ENCODE peak calls at places on chromosomes 5 and 9, in eight cellular contexts. M is OCI-LY7; I is colonic mucosa; B is lower lobe of right lung; T is HCT116; R is CD8-positive, alpha-beta T cell; G is A549; S is breast epithelium. Z is an unnamed sample.

GRCh38 chr5:97056263-97056662 is 86.1 kb downstream of the LIX1 start:
- DNase-seq in I (no peak), B (no peak), T (no peak), G (no peak), M (no peak), R (no peak), S (no peak), Z (no peak)

GRCh38 chr9:114448706-114449105 is 56.6 kb downstream of the WHRN start:
- DNase-seq in I (no peak), R (no peak), T (no peak), B (no peak), S (no peak), M (no peak), G (no peak), Z (no peak)

GRCh38 chr5:93349613-93350012 is 231.4 kb downstream of the NR2F1-AS1 start:
- DNase-seq in I (no peak), B (no peak), T (no peak), G (no peak), S (no peak), M (no peak), R (no peak), Z (no peak)

GRCh38 chr5:72749362-72749997 is 67.0 kb upstream of the TNPO1 start:
- DNase-seq in M (no peak), B (peak; percentile 41), R (no peak), I (no peak), S (no peak), G (no peak), T (no peak), Z (no peak)

GRCh38 chr5:107129051-107129450 is 541.7 kb downstream of the EFNA5 start:
- DNase-seq in T (no peak), I (no peak), B (no peak), M (no peak), R (no peak), G (no peak), S (no peak), Z (no peak)

GRCh38 chr9:6413365-6414263 is 615 bp downstream of the UHRF2 start:
- DNase-seq in R (peak; percentile 23), G (no peak), B (peak; percentile 63), M (peak; percentile 71), S (no peak), I (peak; percentile 53), T (no peak), Z (peak; percentile 30)

GRCh38 chr9:34957492-34958410 is at the start of gene PHF24:
- DNase-seq in B (no peak), R (peak; percentile 4), I (no peak), M (no peak), G (no peak), T (no peak), S (no peak), Z (peak; percentile 43)

GRCh38 chr5:151881626-151882225 is 42.9 kb downstream of the GLRA1 start:
- DNase-seq in R (no peak), T (no peak), B (no peak), G (no peak), S (no peak), M (no peak), I (no peak), Z (no peak)

GRCh38 chr9:86406366-86406765 is 52.2 kb upstream of the TUT7 start:
- DNase-seq in S (no peak), G (no peak), T (no peak), M (no peak), R (no peak), B (no peak), I (no peak), Z (no peak)

GRCh38 chr5:88695232-88695631 is 187.8 kb downstream of the MEF2C start:
- DNase-seq in R (no peak), M (no peak), S (no peak), B (no peak), G (no peak), I (no peak), T (no peak), Z (no peak)

GRCh38 chr9:673966-674526 is 167.5 kb upstream of the DMRT1 start:
- DNase-seq in S (no peak), I (no peak), G (no peak), T (no peak), M (no peak), B (no peak), R (no peak), Z (no peak)

DNA sequence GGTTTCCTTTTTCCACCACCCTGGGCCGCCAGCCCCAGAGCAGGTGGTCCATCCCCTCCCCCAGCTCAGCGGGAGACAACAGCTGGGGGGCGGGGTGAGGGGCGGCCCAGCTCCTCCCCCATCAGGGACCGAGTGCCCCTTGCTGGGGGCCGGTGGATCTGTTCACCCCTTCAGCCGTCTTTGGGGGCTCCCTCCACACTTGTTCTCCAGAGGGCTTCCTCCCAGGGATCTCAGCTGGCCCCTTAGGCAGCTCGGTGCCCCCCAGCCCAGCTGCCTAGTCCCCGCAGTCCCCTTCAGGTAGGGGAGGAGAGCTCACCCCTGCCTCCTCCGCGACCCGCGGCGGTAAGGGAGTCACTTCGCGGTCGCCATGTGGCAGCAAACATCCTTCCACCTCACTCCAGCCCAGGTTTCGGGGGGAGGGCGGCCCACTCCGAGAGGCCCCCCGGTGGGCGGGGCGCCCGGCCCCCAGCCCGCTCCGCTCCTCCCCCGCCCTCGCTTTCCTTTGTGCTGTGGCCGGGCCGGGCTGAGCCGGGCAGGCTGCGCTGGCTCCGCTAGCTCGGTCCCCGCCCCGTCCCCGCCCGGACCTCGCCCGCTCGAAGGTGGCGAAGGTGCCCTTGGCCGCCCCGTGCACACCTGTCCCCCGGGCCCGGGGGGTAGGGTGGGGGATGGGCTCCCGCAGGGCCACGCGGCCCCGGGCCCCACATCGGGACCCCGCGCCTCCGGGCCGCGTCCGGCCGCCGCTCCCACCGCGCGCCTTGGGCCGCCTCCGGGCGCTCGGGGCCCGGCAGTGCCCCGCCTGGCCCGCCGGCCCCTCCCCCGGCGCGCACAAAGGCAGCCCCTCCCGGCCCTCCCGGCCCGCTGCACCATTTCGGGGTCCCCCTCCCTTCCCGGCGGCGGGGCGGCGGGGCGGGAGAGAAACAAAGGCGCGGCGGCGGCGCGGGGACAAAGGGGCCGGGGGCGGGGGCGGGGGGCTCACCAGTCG is 683 bp downstream of the DBN1 start:
- DNase-seq in B (no peak), T (no peak), S (no peak), M (peak; percentile 45), G (no peak), I (no peak), R (peak; percentile 52), Z (peak; percentile 54)
- TF ChIP-seq CTCF in B (no peak), T (no peak), S (no peak), M (no peak), G (no peak), I (no peak), R (no peak), Z (no peak)

DNA sequence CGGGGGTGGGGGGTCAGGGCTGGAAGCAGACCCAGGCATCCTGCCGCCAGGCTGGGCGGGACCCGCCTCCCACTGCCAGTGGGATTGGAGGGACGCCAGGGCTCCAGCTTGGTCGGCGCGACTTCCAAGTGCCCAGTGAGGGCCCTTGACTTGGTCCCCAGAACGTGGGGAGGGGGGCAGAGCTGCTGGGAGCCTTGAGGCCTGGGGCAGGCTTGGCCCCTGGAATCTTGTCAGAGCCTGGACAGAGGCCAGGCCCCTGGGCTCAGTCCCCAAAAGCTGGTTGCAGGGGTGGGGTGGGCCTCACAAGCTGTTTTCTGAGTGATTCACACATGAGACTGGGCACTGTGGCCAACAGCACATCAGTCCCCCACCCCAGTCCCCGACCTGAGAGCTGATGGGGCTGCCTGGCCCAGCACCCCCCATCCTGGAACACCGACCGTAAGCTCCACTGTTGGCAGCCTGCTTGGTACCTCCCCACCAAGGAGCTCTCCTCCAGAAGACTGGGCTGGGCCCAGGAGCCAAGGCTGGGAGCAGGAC is 528 bp downstream of the CLIC3 start:
- DNase-seq in S (no peak), M (no peak), R (no peak), I (no peak), T (no peak), B (peak; percentile 90), G (no peak), Z (no peak)
- H3K4me1 ChIP-seq in S (peaks cover 7% of the 10 kb centered on the region), M (peaks cover 55% of the 10 kb centered on the region), R (peaks cover 59% of the 10 kb centered on the region), I (peaks cover 18% of the 10 kb centered on the region), T (peaks cover 80% of the 10 kb centered on the region), B (peaks cover 69% of the 10 kb centered on the region), G (peaks cover 53% of the 10 kb centered on the region), Z (peaks cover 26% of the 10 kb centered on the region)

DNA sequence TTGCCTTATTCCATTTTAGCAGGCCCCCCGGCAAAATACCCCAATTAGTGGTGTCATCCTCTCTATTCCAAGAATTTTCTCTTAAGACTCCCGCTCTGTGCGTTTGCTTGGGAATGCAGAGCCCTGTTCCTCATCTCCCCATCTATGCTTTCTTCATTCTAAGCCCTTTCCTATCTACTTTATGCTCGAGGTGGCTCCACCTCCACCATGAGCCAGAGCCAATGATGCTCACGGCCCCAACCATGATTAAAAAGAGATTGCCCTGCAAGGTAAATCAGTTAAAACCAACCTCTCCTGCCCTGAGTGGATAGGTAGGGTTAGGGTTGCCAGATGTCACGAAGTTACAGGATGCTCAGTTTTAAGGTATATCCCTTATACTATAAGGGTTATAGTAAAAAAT is 677 bp upstream of the TXNDC15 start:
- DNase-seq in T (no peak), B (no peak), G (no peak), R (no peak), S (no peak), I (no peak), M (peak; percentile 59), Z (peak; percentile 14)
- H3K4me3 ChIP-seq in T (peak overlapping the region; percentile 83), B (peak overlapping the region; percentile 97), G (no peak overlapping the region), R (peak overlapping the region; percentile 59), S (peak overlapping the region; percentile 83), I (peak overlapping the region; percentile 97), M (peak overlapping the region; percentile 78), Z (peak overlapping the region; percentile 71)

GRCh38 chr9:124457887-124458431 is 7.7 kb downstream of the ADGRD2 start:
- DNase-seq in R (no peak), M (no peak), I (no peak), T (no peak), G (no peak), B (no peak), S (no peak), Z (no peak)
- TF ChIP-seq CTCF in R (no peak), M (peak; percentile 21), I (no peak), T (no peak), G (no peak), B (no peak), S (no peak), Z (no peak)

GRCh38 chr9:124272979-124273378 is 15.2 kb downstream of the NEK6 start:
- DNase-seq in S (no peak), B (peak; percentile 41), I (no peak), M (no peak), R (no peak), T (no peak), G (no peak), Z (no peak)
- H3K4me1 ChIP-seq in S (peaks cover 19% of the 10 kb centered on the region), B (peaks cover 67% of the 10 kb centered on the region), I (peaks cover 29% of the 10 kb centered on the region), M (peaks cover 20% of the 10 kb centered on the region), R (no peaks in the 10 kb centered on the region), T (peaks cover 5% of the 10 kb centered on the region), G (peaks cover 22% of the 10 kb centered on the region), Z (no peaks in the 10 kb centered on the region)

DNA sequence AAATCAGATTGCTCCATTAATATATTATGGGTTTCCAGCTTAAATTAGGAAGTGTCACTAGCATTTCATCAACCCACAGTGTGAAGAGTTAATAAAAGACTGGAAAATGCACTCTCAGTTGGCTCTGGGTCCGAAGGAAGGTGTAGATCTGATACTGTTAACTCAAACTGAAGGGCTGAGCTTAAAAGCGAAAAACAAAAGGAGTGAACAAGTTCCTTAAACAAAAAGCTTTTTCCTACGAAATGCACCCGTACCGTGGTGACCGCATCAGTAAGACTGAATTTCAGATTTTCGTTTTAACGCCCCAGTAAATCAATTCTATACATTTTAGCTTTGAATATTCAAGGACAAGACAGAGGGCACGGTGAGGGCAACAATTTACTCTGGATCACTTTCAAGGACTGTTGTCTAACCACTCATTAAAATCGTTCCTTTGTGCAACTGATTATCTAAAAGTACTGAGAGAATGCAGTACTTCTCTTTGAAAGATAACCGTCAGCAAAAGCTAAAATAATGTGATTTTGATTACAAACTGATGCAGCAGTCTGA is 1.9 kb downstream of the HOMER1 start:
- DNase-seq in B (no peak), T (no peak), M (no peak), R (no peak), I (no peak), S (no peak), G (no peak), Z (no peak)
- H3K4me3 ChIP-seq in B (peak overlapping the region; percentile 96), T (no peak overlapping the region), M (peak overlapping the region; percentile 71), R (no peak overlapping the region), I (no peak overlapping the region), S (no peak overlapping the region), G (peak overlapping the region; percentile 77), Z (peak overlapping the region; percentile 85)

Z was measured in A673.